ENCODE peak calls at places on chromosome 9, in four cellular contexts. O is colonic mucosa, C is Peyer's patch, S is nephron progenitor cell. I is an unnamed sample.

GRCh38 chr9:4714266-4715016 is 26.6 kb downstream of the AK3 start:
- DNase-seq in C (no peak), O (no peak), S (no peak), I (no peak)

GRCh38 chr9:18795947-18796705 is 236.9 kb downstream of the SAXO1 start:
- DNase-seq in O (no peak), S (no peak), C (no peak), I (no peak)

GRCh38 chr9:125969868-125970267 is 222.7 kb downstream of the PBX3 start:
- DNase-seq in O (no peak), C (no peak), S (no peak), I (no peak)

GRCh38 chr9:95670122-95670521 is 153.4 kb upstream of the PTCH1 start:
- DNase-seq in S (no peak), O (no peak), C (no peak), I (no peak)

GRCh38 chr9:26210338-26210851 is 532.2 kb upstream of the TUSC1 start:
- DNase-seq in C (no peak), S (peak), O (no peak), I (no peak)

GRCh38 chr9:122217640-122218039 is 11.1 kb downstream of the LHX6 start:
- DNase-seq in C (no peak), S (no peak), O (no peak), I (no peak)

GRCh38 chr9:121714075-121714705 is 62.8 kb downstream of the DAB2IP start:
- DNase-seq in O (no peak), S (no peak), C (no peak), I (no peak)

GRCh38 chr9:137818286-137818685 is 59.3 kb upstream of the CACNA1B start:
- DNase-seq in O (no peak), C (no peak), S (no peak), I (no peak)

GRCh38 chr9:5112109-5112592 is 73.3 kb downstream of the INSL6 start:
- DNase-seq in C (no peak), O (no peak), S (no peak), I (no peak)

GRCh38 chr9:8856686-8857329 is 1057.2 kb upstream of the DMAC1 start:
- DNase-seq in O (no peak), S (peak), C (no peak), I (no peak)

GRCh38 chr9:96394832-96395496 is 11.5 kb upstream of the SLC35D2 start:
- DNase-seq in O (no peak), S (no peak), C (no peak), I (no peak)

GRCh38 chr9:92097997-92098482 is 17.2 kb downstream of the SPTLC1 start:
- DNase-seq in C (peak), S (peak), O (peak), I (peak)

GRCh38 chr9:136354592-136355085 is 8.9 kb downstream of the DNLZ start:
- DNase-seq in O (no peak), S (no peak), C (no peak), I (no peak)

GRCh38 chr9:136277746-136278145 is 26.1 kb downstream of the CCDC187 start:
- DNase-seq in S (no peak), C (no peak), O (no peak), I (no peak)

GRCh38 chr9:86303316-86303975 is 21.1 kb upstream of the ISCA1 start:
- DNase-seq in S (no peak), O (no peak), C (no peak), I (no peak)

GRCh38 chr9:131668439-131669233 is 71.2 kb downstream of the RAPGEF1 start:
- DNase-seq in S (no peak), O (no peak), C (no peak), I (no peak)

GRCh38 chr9:136754626-136755284 is 3.3 kb downstream of the LCN8 start:
- DNase-seq in C (no peak), S (peak), O (no peak), I (peak)

GRCh38 chr9:127567119-127567897 is 44.8 kb upstream of the STXBP1 start:
- DNase-seq in C (peak), O (peak), S (peak), I (no peak)

GRCh38 chr9:137606005-137606601 is 617 bp downstream of the ARRDC1 start:
- DNase-seq in C (peak), S (peak), O (peak), I (no peak)

GRCh38 chr9:115694991-115695390 is 458.6 kb upstream of the PAPPA start:
- DNase-seq in C (no peak), O (no peak), S (no peak), I (no peak)

GRCh38 chr9:108273988-108274387 is 581.8 kb downstream of the ACTL7B start:
- DNase-seq in C (no peak), S (no peak), O (no peak), I (no peak)

GRCh38 chr9:37148181-37148580 is 27.8 kb downstream of the ZCCHC7 start:
- DNase-seq in O (no peak), C (no peak), S (no peak), I (no peak)

GRCh38 chr9:26271495-26272122 is 593.4 kb upstream of the TUSC1 start:
- DNase-seq in S (no peak), O (no peak), C (no peak), I (no peak)

GRCh38 chr9:110919609-110920008 is 118.7 kb downstream of the LPAR1 start:
- DNase-seq in S (no peak), C (no peak), O (no peak), I (no peak)

GRCh38 chr9:80644044-80644443 is 1045.3 kb downstream of the TLE1 start:
- DNase-seq in C (no peak), O (no peak), S (no peak), I (no peak)

GRCh38 chr9:5843450-5844249 is 10.7 kb upstream of the ERMP1 start:
- DNase-seq in O (no peak), C (no peak), S (peak), I (no peak)

GRCh38 chr9:82021198-82021597 is 32.6 kb downstream of the SPATA31D1 start:
- DNase-seq in C (no peak), S (no peak), O (no peak), I (no peak)

GRCh38 chr9:84668204-84669007 is 1.1 kb upstream of the NTRK2 start:
- DNase-seq in O (peak), S (peak), C (peak), I (peak)

GRCh38 chr9:77013932-77014596 is 5.4 kb upstream of the FOXB2 start:
- DNase-seq in C (no peak), O (no peak), S (peak), I (peak)

GRCh38 chr9:120267929-120268328 is 312.0 kb downstream of the CDK5RAP2 start:
- DNase-seq in O (no peak), C (no peak), S (no peak), I (no peak)

GRCh38 chr9:132244582-132245455 is 83.0 kb downstream of the NTNG2 start:
- DNase-seq in C (no peak), S (peak), O (peak), I (peak)

GRCh38 chr9:115616666-115617239 is 498.8 kb upstream of the TNC start:
- DNase-seq in O (no peak), C (no peak), S (no peak), I (no peak)

GRCh38 chr9:129617167-129617566 is 3.7 kb downstream of the C9orf50 start:
- DNase-seq in O (no peak), S (no peak), C (no peak), I (peak)

GRCh38 chr9:129624168-129624759 is 1.7 kb upstream of the NTMT1 start:
- DNase-seq in C (peak), O (peak), S (peak), I (peak)

GRCh38 chr9:129620669-129621295 is at the start of gene C9orf50:
- DNase-seq in S (no peak), O (no peak), C (no peak), I (no peak)

GRCh38 chr9:129623331-129623730 is 2.4 kb upstream of the C9orf50 start:
- DNase-seq in C (no peak), O (no peak), S (no peak), I (no peak)

DNA sequence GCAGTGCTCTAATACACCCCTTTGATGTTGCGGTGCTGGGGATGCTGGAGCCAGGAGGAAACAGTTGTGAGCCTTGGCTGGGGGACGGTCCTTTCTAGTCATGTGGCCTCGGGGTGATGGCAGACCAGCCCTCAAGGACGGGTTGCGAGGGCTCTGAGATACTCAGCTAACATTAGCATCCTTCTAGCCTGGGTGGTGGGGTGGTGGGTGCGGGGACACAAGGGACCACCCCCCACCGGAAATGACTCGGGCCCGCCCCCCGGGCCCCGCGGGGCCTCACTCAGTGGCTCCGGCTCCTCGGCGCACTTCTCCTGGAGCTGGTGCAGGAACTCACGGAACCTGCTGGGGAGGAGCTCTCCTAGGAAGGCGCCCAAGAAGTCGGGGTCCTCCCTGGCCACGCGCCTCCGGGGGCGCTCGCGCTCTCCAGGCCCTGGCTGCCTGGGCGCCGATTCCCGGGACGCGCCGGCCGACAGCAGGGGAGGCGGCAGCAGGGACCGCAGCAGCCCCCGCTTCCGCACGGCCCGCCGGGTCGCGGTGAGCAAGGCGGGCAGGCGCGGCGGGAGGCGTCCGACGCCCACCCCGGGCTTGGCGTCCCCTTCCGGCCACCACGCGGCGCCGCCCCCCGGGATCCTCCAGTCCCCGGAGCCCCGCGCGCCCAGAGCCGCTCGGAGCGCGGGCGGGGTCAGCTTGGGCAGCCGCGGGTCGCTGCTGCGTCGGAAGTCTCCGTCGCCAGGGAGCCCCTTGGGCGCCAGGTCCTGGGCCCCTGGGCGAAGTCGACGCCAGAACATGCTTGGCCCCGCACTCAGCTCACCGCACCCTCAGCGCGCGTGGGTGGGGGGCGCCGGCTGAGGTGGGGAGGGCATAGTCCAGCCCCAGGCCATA is 873 bp downstream of the C9orf50 start:
- DNase-seq in C (no peak), S (peak), O (no peak), I (peak)
- TF ChIP-seq CTCF in C (no peak), S (no peak), O (no peak), I (peak)

DNA sequence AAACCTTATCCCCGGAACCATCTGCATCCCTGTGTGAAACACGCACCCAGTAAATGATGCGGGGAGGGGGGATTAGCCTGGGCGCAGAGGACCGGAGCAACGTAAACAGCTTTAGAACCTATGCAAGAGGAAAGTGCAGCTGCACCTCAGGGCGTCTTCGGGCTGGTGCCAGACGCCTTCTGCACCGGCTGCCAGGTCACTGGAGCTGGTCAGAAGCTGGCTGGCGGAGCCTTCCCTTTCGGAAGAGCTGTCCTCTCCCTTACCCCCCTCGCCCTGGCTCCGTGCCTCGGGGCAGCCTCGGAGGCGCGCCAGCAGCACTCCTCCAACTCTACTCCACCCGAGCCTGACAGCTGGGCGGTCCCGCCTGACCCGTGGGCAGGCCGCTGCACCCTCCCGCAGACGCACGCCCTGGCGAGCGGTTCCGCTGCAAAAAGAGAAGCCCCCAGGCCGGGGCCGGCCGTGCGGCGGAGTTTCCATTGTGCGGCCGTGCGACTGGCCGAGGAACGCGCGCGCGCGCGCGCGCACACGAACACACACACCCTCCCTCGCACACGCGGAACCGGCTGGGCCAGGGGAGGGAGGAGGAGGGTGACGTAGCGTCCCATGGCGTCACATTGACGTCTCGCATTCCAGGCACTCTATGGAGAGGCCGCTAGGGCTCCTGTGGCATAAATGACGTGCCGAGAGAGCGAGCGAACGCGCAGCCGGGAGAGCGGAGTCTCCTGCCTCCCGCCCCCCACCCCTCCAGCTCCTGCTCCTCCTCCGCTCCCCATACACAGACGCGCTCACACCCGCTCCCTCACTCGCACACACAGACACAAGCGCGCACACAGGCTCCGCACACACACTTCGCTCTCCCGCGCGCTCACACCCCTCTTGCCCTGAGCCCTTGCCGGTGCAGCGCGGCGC is at the start of gene NR4A3:
- DNase-seq in C (peak), S (peak), O (peak), I (peak)
- TF ChIP-seq CTCF in C (peak), S (no peak), O (peak), I (peak)

DNA sequence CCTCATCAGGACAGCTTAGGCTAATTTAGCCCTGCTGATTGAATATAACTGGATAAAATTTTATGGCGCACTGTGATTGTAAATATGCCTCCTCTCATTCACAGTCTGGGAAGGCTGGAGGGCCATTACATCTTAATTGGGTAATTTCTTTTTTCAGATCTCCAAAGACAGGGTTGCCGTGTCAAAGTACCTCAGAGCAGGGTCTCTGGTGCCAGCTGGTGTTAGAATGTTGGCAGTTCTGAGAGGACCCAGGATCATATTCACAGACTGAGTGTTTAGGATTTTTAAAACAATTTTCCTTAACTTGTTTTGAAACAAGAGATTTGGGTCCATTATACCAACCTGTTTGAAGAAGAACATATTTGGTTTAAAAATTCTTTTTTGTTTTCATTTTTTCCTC is 455.7 kb upstream of the TLE4 start:
- DNase-seq in O (no peak), S (no peak), C (no peak), I (no peak)
- TF ChIP-seq CTCF in O (no peak), S (no peak), C (no peak), I (no peak)

GRCh38 chr9:124754289-124754688 is 16.8 kb downstream of the NR6A1 start:
- DNase-seq in C (no peak), O (no peak), S (no peak), I (no peak)
- TF ChIP-seq CTCF in C (no peak), O (peak), S (no peak), I (peak)

DNA sequence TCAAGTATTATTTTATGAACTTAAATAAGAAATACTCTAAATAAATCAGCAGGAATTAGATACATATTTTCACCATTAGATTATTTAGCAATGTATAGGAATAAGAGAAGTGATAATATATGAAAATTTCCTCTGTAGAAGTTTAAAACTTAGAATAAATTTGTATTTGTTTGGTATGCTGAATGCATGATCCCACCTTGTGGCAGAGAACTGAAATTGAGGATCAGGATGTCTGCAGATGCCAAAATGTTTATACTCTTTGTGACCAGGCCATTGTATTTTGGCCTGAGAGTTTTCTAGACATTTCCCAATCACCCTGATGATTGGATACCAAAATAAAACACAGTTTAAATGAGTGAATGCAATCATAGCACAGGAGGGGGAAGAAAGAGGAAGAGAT is 6.3 kb downstream of the TYRP1 start:
- DNase-seq in O (no peak), S (no peak), C (no peak), I (no peak)
- TF ChIP-seq CTCF in O (no peak), S (peak), C (no peak), I (peak)

DNA sequence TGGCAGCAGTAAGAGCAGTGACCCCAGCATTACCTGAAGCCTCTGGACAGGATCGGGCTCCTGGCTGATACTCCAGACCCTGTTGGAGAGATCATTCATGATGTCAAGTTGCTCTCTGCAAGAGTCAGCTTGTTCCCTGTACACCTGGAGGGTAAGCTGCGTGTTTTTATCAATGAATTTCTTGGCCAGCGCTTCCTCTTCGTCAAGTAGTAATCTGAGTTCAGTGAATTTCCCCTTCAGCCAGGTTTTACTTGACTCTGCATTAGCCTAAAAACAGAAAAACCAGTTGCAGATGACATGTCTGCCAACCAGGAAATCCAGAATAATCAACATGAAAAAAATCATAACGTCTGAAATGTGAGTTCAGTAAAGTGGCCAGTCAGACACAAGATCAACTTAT is 19.1 kb downstream of the TRIM14 start:
- DNase-seq in S (no peak), C (no peak), O (no peak), I (no peak)
- TF ChIP-seq CTCF in S (no peak), C (no peak), O (no peak), I (no peak)